ENCODE peak calls at places on chromosomes 12 and 14, in eight cellular contexts. D is EH; H is iris pigment epithelial cell; M is T follicular helper cell; F is lower lobe of right lung; B is NCI-H2081; V is activated CD4-positive, alpha-beta T cell treated with anti-CD3 and anti-CD28 coated beads, Interleukin-2, amount 10 ng/mL, durations not matched to agents 24 days and 14 days; O is mesendoderm. A is an unnamed sample.

GRCh38 chr14:59125156-59125555 is 63.3 kb upstream of the DAAM1 start:
- DNase-seq in B (no peak), F (no peak), D (no peak), H (no peak), O (no peak), V (no peak), M (no peak), A (no peak)

GRCh38 chr14:56150645-56151345 is 32.6 kb downstream of the PELI2 start:
- DNase-seq in H (no peak), B (no peak), D (no peak), M (no peak), V (no peak), O (peak; percentile 29), F (no peak), A (no peak)

GRCh38 chr14:76282581-76282980 is 93.4 kb upstream of the ESRRB start:
- DNase-seq in F (no peak), B (no peak), D (no peak), M (no peak), O (no peak), H (no peak), V (no peak), A (no peak)

GRCh38 chr12:124915249-124916236 is 1.1 kb upstream of the UBC start:
- DNase-seq in H (no peak), O (no peak), V (peak; percentile 84), M (no peak), B (no peak), F (peak; percentile 74), D (peak; percentile 60), A (peak; percentile 35)

GRCh38 chr14:56490379-56490778 is 89.2 kb upstream of the TMEM260 start:
- DNase-seq in V (no peak), H (peak; percentile 36), F (no peak), B (peak; percentile 62), O (peak; percentile 35), D (peak; percentile 34), M (no peak), A (peak; percentile 53)

GRCh38 chr12:24306001-24306400 is 356.5 kb upstream of the SOX5 start:
- DNase-seq in D (no peak), O (no peak), F (no peak), H (no peak), B (no peak), V (no peak), M (no peak), A (no peak)

GRCh38 chr12:59734371-59734770 is 138.5 kb downstream of the SLC16A7 start:
- DNase-seq in O (no peak), M (no peak), F (no peak), B (no peak), D (no peak), V (no peak), H (no peak), A (no peak)

GRCh38 chr14:68137704-68138619 is 318.4 kb downstream of the RAD51B start:
- DNase-seq in O (peak; percentile 100), M (no peak), V (no peak), D (peak; percentile 99), H (peak; percentile 100), F (no peak), B (no peak), A (peak; percentile 96)

GRCh38 chr14:93462479-93462878 is 31.7 kb downstream of the UNC79 start:
- DNase-seq in D (no peak), M (no peak), F (no peak), B (no peak), V (no peak), O (no peak), H (no peak), A (no peak)

GRCh38 chr12:53057816-53058500 is 8.1 kb downstream of the TNS2 start:
- DNase-seq in B (no peak), M (no peak), V (no peak), O (no peak), F (peak; percentile 45), H (no peak), D (no peak), A (no peak)

GRCh38 chr14:53883739-53884138 is 72.9 kb downstream of the BMP4 start:
- DNase-seq in H (no peak), M (no peak), B (no peak), D (no peak), F (no peak), V (no peak), O (no peak), A (no peak)

GRCh38 chr12:125776212-125776611 is 711.0 kb downstream of the AACS start:
- DNase-seq in V (no peak), M (no peak), B (no peak), D (no peak), F (no peak), H (no peak), O (no peak), A (no peak)

GRCh38 chr12:62817556-62818271 is 117.2 kb downstream of the PPM1H start:
- DNase-seq in M (no peak), H (peak; percentile 90), V (no peak), O (peak; percentile 56), B (no peak), D (peak; percentile 58), F (no peak), A (peak; percentile 44)

GRCh38 chr14:67567654-67568053 is 32.4 kb downstream of the PIGH start:
- DNase-seq in O (no peak), D (no peak), H (no peak), F (no peak), M (no peak), B (no peak), V (no peak), A (no peak)

GRCh38 chr14:92651106-92651792 is 97.2 kb downstream of the LGMN start:
- DNase-seq in O (no peak), M (peak; percentile 52), D (no peak), H (peak; percentile 36), B (no peak), F (peak; percentile 86), V (peak; percentile 94), A (peak; percentile 75)

GRCh38 chr12:71755146-71755892 is 656 bp downstream of the RAB21 start:
- DNase-seq in D (peak; percentile 67), M (peak; percentile 37), O (peak; percentile 50), F (peak; percentile 67), B (peak; percentile 26), V (peak; percentile 86), H (peak; percentile 73), A (peak; percentile 84)

GRCh38 chr12:6899837-6900519 is 4.6 kb upstream of the LRRC23 start:
- DNase-seq in H (peak; percentile 47), V (peak; percentile 71), O (peak; percentile 78), F (peak; percentile 83), B (peak; percentile 20), D (peak; percentile 53), M (no peak), A (peak; percentile 60)

GRCh38 chr12:92210062-92210461 is 64.4 kb upstream of the BTG1 start:
- DNase-seq in O (no peak), F (no peak), D (no peak), V (peak; percentile 65), B (no peak), M (no peak), H (no peak), A (no peak)

GRCh38 chr14:101068293-101068957 is 164.9 kb upstream of the RTL1 start:
- DNase-seq in D (no peak), H (no peak), B (no peak), V (no peak), F (peak; percentile 32), M (no peak), O (peak; percentile 20), A (no peak)

GRCh38 chr14:93917141-93917540 is 10.0 kb upstream of the FAM181A start:
- DNase-seq in B (no peak), M (no peak), D (no peak), H (no peak), F (no peak), V (no peak), O (no peak), A (no peak)

GRCh38 chr12:125983784-125984510 is 918.7 kb downstream of the AACS start:
- DNase-seq in H (no peak), M (no peak), V (no peak), O (peak; percentile 78), D (no peak), B (no peak), F (peak; percentile 45), A (no peak)

GRCh38 chr14:100589760-100590469 is 2.7 kb upstream of the BEGAIN start:
- DNase-seq in F (peak; percentile 13), M (no peak), V (no peak), H (no peak), D (no peak), O (no peak), B (no peak), A (no peak)

A was measured in fibroblast of mammary gland.